ENCODE peak calls at places on chromosomes 16 and 17, in six cellular contexts. I, F, P, Y, N and W are unnamed samples.
A peak's percentile ranks its signal among the peaks of the same experiment; 100 is the strongest.

GRCh38 chr17:68600881-68601564 is at the start of gene FAM20A:
- DNase-seq in I (peak; percentile 76), F (peak; percentile 53), P (no peak), Y (peak; percentile 18), N (no peak), W (no peak)

GRCh38 chr17:15332338-15332737 is 9.1 kb downstream of the TEKT3 start:
- DNase-seq in I (no peak), F (peak; percentile 94), P (no peak), Y (no peak), N (no peak), W (no peak)

GRCh38 chr16:49281843-49282642 is 405 bp upstream of the CBLN1 start:
- DNase-seq in I (peak; percentile 82), F (peak; percentile 97), P (peak; percentile 87), Y (peak; percentile 84), N (peak; percentile 52), W (peak; percentile 25)

GRCh38 chr16:58187092-58187491 is 10.8 kb downstream of the CSNK2A2 start:
- DNase-seq in I (no peak), F (no peak), P (no peak), Y (no peak), N (no peak), W (peak; percentile 1)

GRCh38 chr17:41667280-41668008 is 21.2 kb upstream of the EIF1 start:
- DNase-seq in I (no peak), F (no peak), P (peak; percentile 45), Y (no peak), N (no peak), W (no peak)

GRCh38 chr16:76118344-76118743 is 158.9 kb upstream of the CNTNAP4 start:
- DNase-seq in I (no peak), F (no peak), P (no peak), Y (no peak), N (no peak), W (no peak)

GRCh38 chr17:19341211-19341631 is 21.3 kb downstream of the B9D1 start:
- DNase-seq in I (no peak), F (no peak), P (no peak), Y (no peak), N (no peak), W (no peak)

GRCh38 chr16:48370234-48370633 is 15.0 kb downstream of the SIAH1 start:
- DNase-seq in I (no peak), F (no peak), P (no peak), Y (no peak), N (no peak), W (no peak)

GRCh38 chr17:72710185-72710584 is 382.3 kb downstream of the SLC39A11 start:
- DNase-seq in I (no peak), F (no peak), P (no peak), Y (no peak), N (no peak), W (no peak)

GRCh38 chr16:22252317-22252716 is 44.9 kb upstream of the POLR3E start:
- DNase-seq in I (no peak), F (peak; percentile 50), P (no peak), Y (no peak), N (no peak), W (no peak)

GRCh38 chr16:28096974-28097373 is 33.5 kb upstream of the GSG1L start:
- DNase-seq in I (no peak), F (no peak), P (no peak), Y (no peak), N (no peak), W (no peak)

GRCh38 chr16:57003439-57004386 is 14.4 kb downstream of the NLRC5 start:
- DNase-seq in I (no peak), F (peak; percentile 25), P (peak; percentile 51), Y (no peak), N (no peak), W (no peak)

GRCh38 chr17:58315281-58315711 is 13.3 kb downstream of the TSPOAP1 start:
- DNase-seq in I (no peak), F (no peak), P (no peak), Y (no peak), N (no peak), W (no peak)

GRCh38 chr17:29007456-29008455 is 1.9 kb upstream of the SEZ6 start:
- DNase-seq in I (no peak), F (no peak), P (no peak), Y (no peak), N (no peak), W (no peak)

GRCh38 chr17:63120406-63120805 is 154.4 kb downstream of the TANC2 start:
- DNase-seq in I (no peak), F (no peak), P (no peak), Y (peak; percentile 20), N (no peak), W (peak; percentile 38)

GRCh38 chr17:69344939-69345338 is 18.0 kb upstream of the ABCA5 start:
- DNase-seq in I (no peak), F (no peak), P (no peak), Y (no peak), N (no peak), W (no peak)

GRCh38 chr17:45052052-45052772 is 780 bp upstream of the DCAKD start:
- DNase-seq in I (peak; percentile 41), F (peak; percentile 52), P (peak; percentile 67), Y (peak; percentile 32), N (no peak), W (peak; percentile 28)

GRCh38 chr16:70427786-70428177 is 11.1 kb downstream of the ST3GAL2 start:
- DNase-seq in I (no peak), F (no peak), P (no peak), Y (no peak), N (no peak), W (no peak)

GRCh38 chr16:6160303-6160702 is 1062.7 kb upstream of the EEF2KMT start:
- DNase-seq in I (no peak), F (no peak), P (no peak), Y (no peak), N (no peak), W (peak; percentile 5)

GRCh38 chr17:63698886-63699637 is 863 bp downstream of the LIMD2 start:
- DNase-seq in I (no peak), F (peak; percentile 65), P (peak; percentile 90), Y (peak; percentile 77), N (peak; percentile 31), W (peak; percentile 61)

GRCh38 chr17:6471531-6472465 is 27.5 kb downstream of the PIMREG start:
- DNase-seq in I (no peak), F (peak; percentile 34), P (no peak), Y (peak; percentile 75), N (no peak), W (peak; percentile 57)

GRCh38 chr16:78321611-78322010 is 222.2 kb downstream of the WWOX start:
- DNase-seq in I (no peak), F (peak; percentile 38), P (no peak), Y (no peak), N (no peak), W (no peak)

GRCh38 chr17:34990921-34991365 is 10.6 kb downstream of the LIG3 start:
- DNase-seq in I (no peak), F (no peak), P (no peak), Y (no peak), N (no peak), W (no peak)

GRCh38 chr16:50671644-50672260 is 9.4 kb downstream of the SNX20 start:
- DNase-seq in I (no peak), F (peak; percentile 64), P (no peak), Y (peak; percentile 36), N (no peak), W (peak; percentile 7)

GRCh38 chr17:75848523-75849303 is 4.5 kb upstream of the UNC13D start:
- DNase-seq in I (peak; percentile 82), F (peak; percentile 96), P (peak; percentile 33), Y (peak; percentile 53), N (peak; percentile 68), W (peak; percentile 30)

GRCh38 chr17:309361-309888 is 43.2 kb downstream of the RPH3AL start:
- DNase-seq in I (no peak), F (peak; percentile 87), P (peak; percentile 56), Y (peak; percentile 67), N (no peak), W (no peak)

GRCh38 chr17:69592692-69593350 is 178.3 kb downstream of the MAP2K6 start:
- DNase-seq in I (no peak), F (no peak), P (no peak), Y (no peak), N (no peak), W (peak; percentile 46)

GRCh38 chr16:27969574-27969973 is 93.9 kb downstream of the GSG1L start:
- DNase-seq in I (no peak), F (no peak), P (no peak), Y (no peak), N (no peak), W (no peak)

GRCh38 chr17:61408151-61409041 is 8.8 kb downstream of the TBX2 start:
- DNase-seq in I (no peak), F (no peak), P (no peak), Y (no peak), N (no peak), W (no peak)

GRCh38 chr16:70577256-70577698 is 53.7 kb downstream of the SF3B3 start:
- DNase-seq in I (no peak), F (no peak), P (no peak), Y (no peak), N (no peak), W (peak; percentile 68)

GRCh38 chr17:2076461-2076984 is 21.6 kb downstream of the HIC1 start:
- DNase-seq in I (no peak), F (no peak), P (no peak), Y (no peak), N (no peak), W (no peak)

GRCh38 chr17:58006563-58006923 is 503 bp downstream of the SRSF1 start:
- DNase-seq in I (peak; percentile 78), F (peak; percentile 75), P (no peak), Y (peak; percentile 90), N (peak; percentile 82), W (peak; percentile 73)

DNA sequence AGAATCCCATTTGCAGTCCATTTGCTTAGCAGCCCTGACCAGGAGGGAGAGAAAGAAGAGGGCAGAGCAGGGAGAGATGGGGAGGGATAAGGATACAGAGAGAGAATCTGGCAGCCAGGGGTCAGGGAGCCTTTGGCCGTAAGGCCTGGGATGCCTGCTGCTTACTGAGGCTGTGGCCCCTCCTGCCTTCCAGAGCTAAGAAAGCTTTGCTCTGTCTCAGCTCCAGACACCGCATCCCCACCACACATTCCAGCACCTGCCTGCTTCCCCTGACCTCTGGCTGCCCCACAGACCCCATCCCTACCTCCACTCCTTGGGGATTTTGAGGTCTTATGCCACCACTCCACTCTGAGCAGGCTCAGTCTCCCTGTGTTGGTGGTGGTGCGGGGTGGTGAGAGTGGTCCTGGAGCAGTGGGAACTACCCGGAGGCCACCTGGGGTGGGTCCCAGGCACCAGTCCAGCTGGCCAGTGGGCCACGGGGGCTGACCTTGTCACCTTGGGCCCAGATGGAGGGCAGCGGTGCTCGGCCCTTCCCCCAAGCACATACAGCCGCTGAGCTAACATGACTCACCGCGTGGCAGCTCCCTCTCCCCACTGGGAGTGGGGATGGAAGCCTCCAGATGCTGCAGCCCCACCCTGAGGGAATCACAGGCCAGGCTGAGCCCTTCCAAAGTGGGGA is 58.3 kb downstream of the RAI1 start:
- DNase-seq in I (no peak), F (no peak), P (no peak), Y (peak; percentile 37), N (no peak), W (peak; percentile 60)
- H3K4me3 ChIP-seq in I (no peak overlapping the region), F (no peak overlapping the region), P (no peak overlapping the region), Y (no peak overlapping the region), N (no peak overlapping the region), W (no peak overlapping the region)

GRCh38 chr16:61007694-61008093 is 1028.5 kb downstream of the CDH8 start:
- DNase-seq in I (no peak), F (no peak), P (no peak), Y (peak; percentile 72), N (no peak), W (no peak)
- TF ChIP-seq CTCF in I (no peak), F (no peak), P (no peak), Y (peak; percentile 49), N (no peak), W (no peak)

GRCh38 chr17:40190197-40191021 is 13.1 kb downstream of the RAPGEFL1 start:
- DNase-seq in I (no peak), F (peak; percentile 84), P (no peak), Y (no peak), N (no peak), W (no peak)
- H3K4me3 ChIP-seq in I (no peak overlapping the region), F (peak overlapping the region; percentile 88), P (no peak overlapping the region), Y (no peak overlapping the region), N (no peak overlapping the region), W (no peak overlapping the region)

GRCh38 chr17:17783121-17783824 is 53.5 kb downstream of the SREBF1 start:
- DNase-seq in I (peak; percentile 64), F (peak; percentile 89), P (peak; percentile 82), Y (peak; percentile 82), N (no peak), W (peak; percentile 16)
- TF ChIP-seq CTCF in I (no peak), F (peak; percentile 45), P (no peak), Y (peak; percentile 47), N (no peak), W (no peak)